ENCODE peak calls at places on chromosomes 1 and 21, in ten cellular contexts. B, T, H, E, C, N, K, R, F and X are unnamed samples.

GRCh38 chr1:38246955-38247952 is 200.7 kb upstream of the POU3F1 start:
- DNase-seq in B (no peak), T (peak), H (no peak), E (no peak), C (no peak), N (peak), K (no peak), R (no peak), F (no peak), X (no peak)

GRCh38 chr1:160363010-160363409 is 3.9 kb upstream of the NHLH1 start:
- DNase-seq in B (no peak), T (no peak), H (no peak), E (peak), C (no peak), N (no peak), K (no peak), R (no peak), F (peak), X (no peak)

GRCh38 chr1:244099258-244099930 is 48.3 kb downstream of the ZBTB18 start:
- DNase-seq in B (no peak), T (no peak), H (no peak), E (no peak), C (no peak), N (no peak), K (no peak), R (no peak), F (no peak), X (no peak)

GRCh38 chr1:219298581-219299148 is 125.0 kb downstream of the LYPLAL1 start:
- DNase-seq in B (no peak), T (peak), H (peak), E (no peak), C (no peak), N (peak), K (no peak), R (no peak), F (no peak), X (no peak)

GRCh38 chr1:205925730-205926129 is 17.5 kb downstream of the SLC26A9 start:
- DNase-seq in B (no peak), T (peak), H (peak), E (no peak), C (no peak), N (peak), K (peak), R (no peak), F (no peak), X (no peak)

GRCh38 chr1:25688390-25689119 is 72.0 kb downstream of the MAN1C1 start:
- DNase-seq in B (no peak), T (peak), H (no peak), E (no peak), C (no peak), N (no peak), K (no peak), R (no peak), F (no peak), X (no peak)

GRCh38 chr1:184915463-184916080 is 58.7 kb downstream of the NIBAN1 start:
- DNase-seq in B (no peak), T (no peak), H (no peak), E (no peak), C (no peak), N (no peak), K (no peak), R (no peak), F (no peak), X (no peak)

GRCh38 chr21:33870768-33871167 is 44.8 kb downstream of the ATP5PO start:
- DNase-seq in B (no peak), T (no peak), H (no peak), E (no peak), C (no peak), N (no peak), K (no peak), R (no peak), F (no peak), X (peak)

GRCh38 chr21:35342440-35342839 is 293.3 kb upstream of the RUNX1 start:
- DNase-seq in B (no peak), T (no peak), H (no peak), E (no peak), C (no peak), N (no peak), K (no peak), R (peak), F (peak), X (no peak)

GRCh38 chr1:181359012-181359411 is 124.3 kb upstream of the CACNA1E start:
- DNase-seq in B (no peak), T (no peak), H (no peak), E (no peak), C (no peak), N (no peak), K (no peak), R (no peak), F (no peak), X (no peak)

GRCh38 chr1:212514782-212515181 is 82.1 kb downstream of the NENF start:
- DNase-seq in B (no peak), T (peak), H (no peak), E (no peak), C (no peak), N (no peak), K (no peak), R (no peak), F (no peak), X (no peak)